ENCODE peak calls at places on chromosome 1, in nine cellular contexts. S is GM23248, M is hepatocyte, Q is HCT116, R is MM.1S, F is neural progenitor cell, C is OCI-LY7, H is SK-N-SH, U is GM23338. X is an unnamed sample. For H3K36me3, the result is how much of the 10 kb centered on the place peaks cover.

GRCh38 chr1:88736633-88737248 is 52.7 kb downstream of the PKN2 start:
- DNase-seq in S (peak), M (peak), Q (peak), R (peak), F (peak), C (peak), H (no peak), U (peak), X (peak)

GRCh38 chr1:43503534-43503933 is 27.1 kb upstream of the PTPRF start:
- DNase-seq in S (no peak), M (no peak), Q (no peak), R (no peak), F (no peak), C (no peak), H (no peak), U (no peak), X (no peak)

GRCh38 chr1:167661527-167662436 is 31.8 kb downstream of the RCSD1 start:
- DNase-seq in S (peak), M (peak), Q (no peak), R (no peak), F (no peak), C (no peak), H (no peak), U (no peak), X (peak)

GRCh38 chr1:162196387-162196786 is 126.9 kb downstream of the NOS1AP start:
- DNase-seq in S (no peak), M (peak), Q (no peak), R (no peak), F (no peak), C (no peak), H (no peak), U (no peak), X (no peak)

GRCh38 chr1:44565265-44565750 is 109.0 kb downstream of the TMEM53 start:
- DNase-seq in S (no peak), M (no peak), Q (no peak), R (no peak), F (peak), C (no peak), H (no peak), U (peak), X (no peak)

GRCh38 chr1:105865546-105865945 is 1190.9 kb upstream of the PRMT6 start:
- DNase-seq in S (no peak), M (no peak), Q (no peak), R (no peak), F (no peak), C (no peak), H (no peak), U (no peak), X (peak)

GRCh38 chr1:5856246-5856815 is 135.9 kb downstream of the NPHP4 start:
- DNase-seq in S (no peak), M (no peak), Q (peak), R (no peak), F (no peak), C (no peak), H (no peak), U (peak), X (peak)

GRCh38 chr1:102833171-102833570 is 275.2 kb downstream of the COL11A1 start:
- DNase-seq in S (no peak), M (no peak), Q (no peak), R (no peak), F (no peak), C (no peak), H (no peak), U (no peak), X (peak)

GRCh38 chr1:234617135-234617985 is 7.4 kb upstream of the IRF2BP2 start:
- DNase-seq in S (peak), M (no peak), Q (no peak), R (no peak), F (no peak), C (no peak), H (no peak), U (peak), X (no peak)

GRCh38 chr1:182595641-182596240 is 6.7 kb upstream of the RNASEL start:
- DNase-seq in S (peak), M (peak), Q (peak), R (peak), F (peak), C (peak), H (peak), U (peak), X (peak)

GRCh38 chr1:160204526-160205241 is 500 bp upstream of the PEA15 start:
- DNase-seq in S (peak), M (no peak), Q (no peak), R (peak), F (no peak), C (peak), H (peak), U (no peak), X (no peak)

GRCh38 chr1:28642056-28642846 is 616 bp downstream of the TAF12 start:
- DNase-seq in S (peak), M (no peak), Q (no peak), R (peak), F (no peak), C (peak), H (no peak), U (peak), X (peak)
- TF ChIP-seq EZH2phosphoT487 in S (no peak), M (no peak), Q (no peak), R (no peak), F (no peak), C (no peak), H (no peak), U (no peak), X (no peak)

GRCh38 chr1:229298887-229299503 is 28.1 kb downstream of the RAB4A start:
- DNase-seq in S (no peak), M (peak), Q (no peak), R (no peak), F (no peak), C (no peak), H (no peak), U (no peak), X (no peak)
- H3K36me3 ChIP-seq in S (under half), M (under half), Q (under half), R (under half), F (under half), C (under half), H (half or more), U (under half), X (under half)

DNA sequence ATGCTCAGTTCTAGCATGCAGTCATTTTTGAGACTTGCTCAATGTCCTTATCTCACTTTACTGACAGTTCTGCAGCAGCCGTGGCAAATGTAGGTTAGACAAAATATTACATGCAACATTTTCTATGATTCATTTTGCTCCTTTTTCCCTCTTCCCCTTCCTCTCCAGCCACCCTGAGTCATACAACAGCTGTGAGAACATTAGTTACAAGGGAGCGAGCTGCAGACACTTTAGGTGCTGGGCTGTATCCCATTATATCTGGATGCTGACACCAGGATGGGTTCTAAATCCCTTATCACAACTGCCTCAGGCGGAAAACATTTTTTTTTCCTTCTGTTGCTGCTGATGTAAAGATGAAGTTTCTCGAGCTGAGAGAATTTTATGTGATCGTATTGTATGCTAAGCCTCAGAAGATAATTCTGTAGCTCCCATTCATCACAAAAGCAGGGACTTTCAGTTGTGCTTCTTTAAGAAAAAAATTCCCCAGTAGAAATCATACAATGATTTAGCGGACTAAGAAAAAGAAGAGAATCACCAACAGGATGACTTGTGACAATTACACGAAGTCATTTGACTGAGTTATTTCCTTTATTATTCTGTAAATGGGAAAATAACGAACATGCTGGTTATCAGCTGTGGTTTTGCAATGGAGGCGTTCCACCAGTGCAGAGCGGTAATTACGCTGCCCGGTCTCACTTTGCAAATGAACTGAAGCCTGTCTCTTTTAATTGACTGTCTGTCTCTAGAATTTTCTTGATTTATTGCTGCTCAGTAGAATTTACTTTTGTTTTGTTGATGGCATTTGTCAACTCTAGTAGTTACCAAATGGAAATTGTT is 345.0 kb downstream of the DISC1 start:
- DNase-seq in S (peak), M (no peak), Q (no peak), R (no peak), F (no peak), C (no peak), H (peak), U (no peak), X (peak)
- H3K4me3 ChIP-seq in S (no peak), M (no peak), Q (no peak), R (no peak), F (no peak), C (no peak), H (no peak), U (no peak), X (no peak)

GRCh38 chr1:204461331-204462228 is 33.0 kb downstream of the PIK3C2B start:
- DNase-seq in S (no peak), M (no peak), Q (no peak), R (no peak), F (no peak), C (peak), H (no peak), U (no peak), X (no peak)
- TF ChIP-seq EZH2phosphoT487 in S (no peak), M (no peak), Q (no peak), R (no peak), F (no peak), C (no peak), H (no peak), U (no peak), X (no peak)